ENCODE peak calls at places on chromosomes 3 and 15, in four cellular contexts. One of them, this sample, is unnamed.

GRCh38 chr3:194133661-194134230 is 2.2 kb upstream of the HES1 start:
- DNase-seq in endothelial cell of umbilical vein: peak; percentile 76
- DNase-seq in right lobe of liver: peak; percentile 76
- DNase-seq in H9: peak; percentile 65
- DNase-seq in this sample: no peak

GRCh38 chr15:100252359-100252758 is 89.4 kb downstream of the ADAMTS17 start:
- DNase-seq in endothelial cell of umbilical vein: no peak
- DNase-seq in right lobe of liver: no peak
- DNase-seq in H9: no peak
- DNase-seq in this sample: no peak

GRCh38 chr15:22831473-22831872 is 7.0 kb upstream of the NIPA2 start:
- DNase-seq in H9: no peak
- DNase-seq in endothelial cell of umbilical vein: no peak
- DNase-seq in right lobe of liver: no peak
- DNase-seq in this sample: no peak

GRCh38 chr3:44326035-44326434 is 12.5 kb upstream of the TCAIM start:
- DNase-seq in right lobe of liver: no peak
- DNase-seq in H9: no peak
- DNase-seq in endothelial cell of umbilical vein: peak; percentile 12
- DNase-seq in this sample: no peak

GRCh38 chr3:5428607-5429516 is 241.4 kb downstream of the EDEM1 start:
- DNase-seq in H9: no peak
- DNase-seq in endothelial cell of umbilical vein: no peak
- DNase-seq in right lobe of liver: no peak
- DNase-seq in this sample: no peak

GRCh38 chr3:7707192-7707591 is 794.4 kb upstream of the LMCD1 start:
- DNase-seq in endothelial cell of umbilical vein: peak; percentile 74
- DNase-seq in right lobe of liver: no peak
- DNase-seq in H9: no peak
- DNase-seq in this sample: no peak

GRCh38 chr3:142282503-142282902 is 57.1 kb upstream of the GK5 start:
- DNase-seq in H9: no peak
- DNase-seq in right lobe of liver: no peak
- DNase-seq in endothelial cell of umbilical vein: no peak
- DNase-seq in this sample: no peak

GRCh38 chr15:85875756-85876155 is 81.0 kb upstream of the KLHL25 start:
- DNase-seq in H9: no peak
- DNase-seq in right lobe of liver: no peak
- DNase-seq in endothelial cell of umbilical vein: no peak
- DNase-seq in this sample: no peak

GRCh38 chr15:98292442-98293240 is 332.1 kb downstream of the ARRDC4 start:
- DNase-seq in endothelial cell of umbilical vein: peak; percentile 6
- DNase-seq in H9: peak; percentile 90
- DNase-seq in right lobe of liver: peak; percentile 64
- DNase-seq in this sample: no peak

GRCh38 chr15:65738649-65739048 is 53.4 kb downstream of the DENND4A start:
- DNase-seq in right lobe of liver: no peak
- DNase-seq in endothelial cell of umbilical vein: peak; percentile 39
- DNase-seq in H9: no peak
- DNase-seq in this sample: no peak

GRCh38 chr3:149152420-149152819 is 23.0 kb downstream of the HPS3 start:
- DNase-seq in H9: no peak
- DNase-seq in endothelial cell of umbilical vein: no peak
- DNase-seq in right lobe of liver: no peak
- DNase-seq in this sample: no peak

GRCh38 chr3:122100591-122101491 is 45.7 kb downstream of the CD86 start:
- DNase-seq in right lobe of liver: no peak
- DNase-seq in endothelial cell of umbilical vein: no peak
- DNase-seq in H9: no peak
- DNase-seq in this sample: no peak

GRCh38 chr3:169303660-169304059 is 359.9 kb downstream of the MECOM start:
- DNase-seq in right lobe of liver: no peak
- DNase-seq in endothelial cell of umbilical vein: no peak
- DNase-seq in H9: no peak
- DNase-seq in this sample: no peak

GRCh38 chr3:106345353-106346027 is 476.7 kb upstream of the CBLB start:
- DNase-seq in H9: no peak
- DNase-seq in endothelial cell of umbilical vein: no peak
- DNase-seq in right lobe of liver: no peak
- DNase-seq in this sample: no peak

GRCh38 chr15:63234479-63234878 is 42.9 kb upstream of the APH1B start:
- DNase-seq in endothelial cell of umbilical vein: peak; percentile 89
- DNase-seq in right lobe of liver: no peak
- DNase-seq in H9: no peak
- DNase-seq in this sample: no peak

GRCh38 chr15:74419432-74419831 is 14.3 kb downstream of the SEMA7A start:
- DNase-seq in right lobe of liver: no peak
- DNase-seq in endothelial cell of umbilical vein: no peak
- DNase-seq in H9: no peak
- DNase-seq in this sample: no peak

GRCh38 chr3:101643861-101644613 is 32.9 kb downstream of the ZBTB11 start:
- DNase-seq in endothelial cell of umbilical vein: peak; percentile 71
- DNase-seq in H9: no peak
- DNase-seq in right lobe of liver: no peak
- DNase-seq in this sample: no peak

GRCh38 chr3:192747145-192747544 is 19.8 kb upstream of the FGF12 start:
- DNase-seq in right lobe of liver: no peak
- DNase-seq in endothelial cell of umbilical vein: no peak
- DNase-seq in H9: peak; percentile 57
- DNase-seq in this sample: no peak

GRCh38 chr3:141231101-141231922 is at the start of gene PXYLP1:
- DNase-seq in H9: peak; percentile 92
- DNase-seq in right lobe of liver: peak; percentile 96
- DNase-seq in endothelial cell of umbilical vein: peak; percentile 83
- DNase-seq in this sample: peak; percentile 85

GRCh38 chr3:30544811-30545210 is 61.6 kb upstream of the TGFBR2 start:
- DNase-seq in H9: no peak
- DNase-seq in endothelial cell of umbilical vein: peak; percentile 99
- DNase-seq in right lobe of liver: no peak
- DNase-seq in this sample: no peak

GRCh38 chr3:12194209-12194608 is 35.5 kb upstream of the TIMP4 start:
- DNase-seq in endothelial cell of umbilical vein: peak; percentile 34
- DNase-seq in H9: no peak
- DNase-seq in right lobe of liver: no peak
- DNase-seq in this sample: no peak

GRCh38 chr3:10495003-10495402 is 10.4 kb downstream of the ATP2B2 start:
- DNase-seq in endothelial cell of umbilical vein: peak; percentile 20
- DNase-seq in right lobe of liver: peak; percentile 90
- DNase-seq in H9: no peak
- DNase-seq in this sample: no peak

GRCh38 chr15:43531018-43531667 is 13.7 kb downstream of the MAP1A start:
- DNase-seq in right lobe of liver: no peak
- DNase-seq in endothelial cell of umbilical vein: no peak
- DNase-seq in H9: no peak
- DNase-seq in this sample: no peak

GRCh38 chr15:56365075-56365711 is at the start of gene TEX9:
- DNase-seq in H9: peak; percentile 92
- DNase-seq in right lobe of liver: peak; percentile 92
- DNase-seq in endothelial cell of umbilical vein: peak; percentile 74
- DNase-seq in this sample: peak; percentile 50

DNA sequence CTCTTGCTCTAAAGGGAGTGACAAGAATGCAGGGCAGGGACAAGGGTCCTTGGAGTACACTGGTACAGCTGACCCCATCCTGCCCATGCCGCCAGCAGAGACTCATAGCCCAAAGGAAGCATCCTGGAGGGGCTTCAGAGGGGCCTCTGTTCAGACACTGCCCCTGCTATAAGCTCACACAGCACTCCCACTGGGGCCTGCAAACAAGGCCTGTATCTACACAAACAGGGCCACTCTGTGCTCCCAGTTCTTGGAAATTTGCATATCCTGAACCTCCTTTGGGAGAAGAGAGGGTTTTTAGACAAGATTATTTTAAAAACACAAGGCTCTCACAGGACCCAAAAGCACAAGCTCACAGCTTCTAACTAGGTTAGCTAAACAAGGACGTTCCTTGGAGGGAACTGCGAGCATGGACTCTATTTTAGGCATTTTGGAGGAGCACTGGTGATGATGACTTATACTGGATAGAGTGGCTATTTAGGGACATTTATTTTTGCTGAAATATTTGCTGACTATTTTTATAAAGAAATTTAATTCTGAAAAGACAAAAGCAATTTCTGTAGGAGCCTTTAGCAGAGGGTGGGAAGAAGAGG is 16.4 kb upstream of the ANKRD34C start:
- DNase-seq in H9: no peak
- DNase-seq in endothelial cell of umbilical vein: no peak
- DNase-seq in right lobe of liver: no peak
- DNase-seq in this sample: no peak
- H3K27ac ChIP-seq in H9: no peak overlapping the region
- H3K27ac ChIP-seq in endothelial cell of umbilical vein: no peak overlapping the region
- H3K27ac ChIP-seq in right lobe of liver: no peak overlapping the region
- H3K27ac ChIP-seq in this sample: peak overlapping the region; percentile 16

DNA sequence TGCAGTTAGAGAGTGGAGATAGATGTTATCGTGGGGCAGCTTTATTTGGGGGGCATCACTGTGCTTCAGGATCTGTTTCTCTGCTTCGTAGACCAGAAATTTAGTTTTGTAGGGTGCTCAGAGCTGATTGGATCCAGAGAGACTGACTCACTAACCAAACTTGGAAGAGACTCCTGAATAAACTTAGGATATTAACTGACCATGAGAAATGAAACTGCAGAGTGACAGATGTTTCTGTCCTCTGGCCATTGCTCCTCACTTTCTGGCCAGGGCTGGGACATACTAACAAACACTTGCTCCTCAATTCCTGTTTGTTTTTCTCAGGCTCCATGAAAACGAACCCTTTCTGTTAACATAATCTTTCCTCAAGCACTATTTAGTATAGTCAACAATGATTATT is 4.3 kb downstream of the ZNF592 start:
- DNase-seq in right lobe of liver: no peak
- DNase-seq in H9: no peak
- DNase-seq in endothelial cell of umbilical vein: no peak
- DNase-seq in this sample: no peak
- H3K27ac ChIP-seq in right lobe of liver: peak overlapping the region; percentile 99
- H3K27ac ChIP-seq in H9: no peak overlapping the region
- H3K27ac ChIP-seq in endothelial cell of umbilical vein: no peak overlapping the region
- H3K27ac ChIP-seq in this sample: no peak overlapping the region

GRCh38 chr3:70833510-70833835 is 521.0 kb upstream of the MDFIC2 start:
- DNase-seq in right lobe of liver: no peak
- DNase-seq in H9: no peak
- DNase-seq in endothelial cell of umbilical vein: no peak
- DNase-seq in this sample: no peak
- H3K27ac ChIP-seq in right lobe of liver: no peak overlapping the region
- H3K27ac ChIP-seq in H9: no peak overlapping the region
- H3K27ac ChIP-seq in endothelial cell of umbilical vein: no peak overlapping the region
- H3K27ac ChIP-seq in this sample: no peak overlapping the region

GRCh38 chr3:171460226-171461086 is at the start of gene TNIK:
- DNase-seq in right lobe of liver: peak; percentile 98
- DNase-seq in endothelial cell of umbilical vein: peak; percentile 91
- DNase-seq in H9: peak; percentile 87
- DNase-seq in this sample: peak; percentile 72

GRCh38 chr3:171464462-171464861 is 4.3 kb upstream of the TNIK start:
- DNase-seq in endothelial cell of umbilical vein: no peak
- DNase-seq in right lobe of liver: no peak
- DNase-seq in H9: no peak
- DNase-seq in this sample: no peak

GRCh38 chr3:171459942-171460225 is 321 bp downstream of the TNIK start:
- DNase-seq in endothelial cell of umbilical vein: no peak
- DNase-seq in right lobe of liver: no peak
- DNase-seq in H9: no peak
- DNase-seq in this sample: no peak

GRCh38 chr3:171461087-171461917 is 1.1 kb upstream of the TNIK start:
- DNase-seq in right lobe of liver: no peak
- DNase-seq in endothelial cell of umbilical vein: peak; percentile 64
- DNase-seq in H9: peak; percentile 60
- DNase-seq in this sample: no peak

GRCh38 chr3:171462224-171462623 is 2.0 kb upstream of the TNIK start:
- DNase-seq in H9: peak; percentile 52
- DNase-seq in endothelial cell of umbilical vein: no peak
- DNase-seq in right lobe of liver: no peak
- DNase-seq in this sample: no peak
- H3K27ac ChIP-seq in H9: no peak overlapping the region
- H3K27ac ChIP-seq in endothelial cell of umbilical vein: no peak overlapping the region
- H3K27ac ChIP-seq in right lobe of liver: no peak overlapping the region
- H3K27ac ChIP-seq in this sample: no peak overlapping the region

DNA sequence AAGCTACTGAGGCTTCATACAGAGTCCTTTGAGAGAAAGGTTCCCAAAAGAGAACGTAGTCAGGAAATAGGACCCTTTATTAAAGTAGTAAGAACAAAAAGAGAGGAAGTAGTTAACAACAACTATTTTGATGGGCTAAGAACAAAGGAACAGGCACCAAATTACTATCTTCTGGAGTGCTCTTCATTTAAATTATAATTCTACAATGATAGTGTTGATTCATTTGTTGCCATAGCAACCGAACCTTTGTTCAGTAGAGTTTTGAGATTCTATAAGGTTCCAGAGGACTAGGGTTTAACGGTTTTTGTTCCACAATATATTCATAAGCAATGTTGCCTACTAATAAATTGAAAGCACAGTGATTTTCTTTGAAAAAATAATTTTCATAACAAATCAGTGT is 78.8 kb downstream of the CMSS1 start:
- DNase-seq in endothelial cell of umbilical vein: no peak
- DNase-seq in right lobe of liver: no peak
- DNase-seq in H9: no peak
- DNase-seq in this sample: no peak
- H3K27ac ChIP-seq in endothelial cell of umbilical vein: peak overlapping the region; percentile 92
- H3K27ac ChIP-seq in right lobe of liver: no peak overlapping the region
- H3K27ac ChIP-seq in H9: peak overlapping the region; percentile 90
- H3K27ac ChIP-seq in this sample: no peak overlapping the region